ENCODE peak calls at places on chromosomes 4 and X, in six cellular contexts. One of them, this sample, is unnamed.

GRCh38 chr4:26410385-26411293 is 79.6 kb downstream of the CCKAR start:
- DNase-seq in fibroblast of the conjunctiva: peak
- DNase-seq in left colon: no peak
- DNase-seq in A549: peak
- DNase-seq in OCI-M1: peak
- DNase-seq in T-helper 9 cell: peak
- DNase-seq in this sample: peak

GRCh38 chr4:99159699-99160098 is 15.6 kb upstream of the ADH4 start:
- DNase-seq in fibroblast of the conjunctiva: peak
- DNase-seq in left colon: no peak
- DNase-seq in A549: no peak
- DNase-seq in OCI-M1: no peak
- DNase-seq in T-helper 9 cell: no peak
- DNase-seq in this sample: no peak

GRCh38 chr4:153143527-153144348 is 60.5 kb upstream of the TRIM2 start:
- DNase-seq in fibroblast of the conjunctiva: no peak
- DNase-seq in left colon: peak
- DNase-seq in A549: no peak
- DNase-seq in OCI-M1: peak
- DNase-seq in T-helper 9 cell: no peak
- DNase-seq in this sample: no peak

GRCh38 chr4:110480031-110480549 is 4.1 kb downstream of the ENPEP start:
- DNase-seq in fibroblast of the conjunctiva: peak
- DNase-seq in left colon: no peak
- DNase-seq in A549: no peak
- DNase-seq in OCI-M1: no peak
- DNase-seq in T-helper 9 cell: no peak
- DNase-seq in this sample: peak

GRCh38 chr4:48722509-48723446 is 57.3 kb downstream of the FRYL start:
- DNase-seq in fibroblast of the conjunctiva: no peak
- DNase-seq in left colon: no peak
- DNase-seq in A549: no peak
- DNase-seq in OCI-M1: no peak
- DNase-seq in T-helper 9 cell: no peak
- DNase-seq in this sample: no peak

GRCh38 chr4:41991916-41992767 is 1.8 kb downstream of the SLC30A9 start:
- DNase-seq in fibroblast of the conjunctiva: no peak
- DNase-seq in left colon: no peak
- DNase-seq in A549: peak
- DNase-seq in OCI-M1: peak
- DNase-seq in T-helper 9 cell: no peak
- DNase-seq in this sample: no peak

GRCh38 chr4:138734746-138735145 is 280.8 kb upstream of the NOCT start:
- DNase-seq in fibroblast of the conjunctiva: peak
- DNase-seq in left colon: no peak
- DNase-seq in A549: no peak
- DNase-seq in OCI-M1: peak
- DNase-seq in T-helper 9 cell: no peak
- DNase-seq in this sample: no peak

GRCh38 chrX:40281341-40282005 is 183.7 kb upstream of the BCOR start:
- DNase-seq in fibroblast of the conjunctiva: no peak
- DNase-seq in left colon: no peak
- DNase-seq in A549: no peak
- DNase-seq in OCI-M1: peak
- DNase-seq in T-helper 9 cell: no peak
- DNase-seq in this sample: peak

GRCh38 chr4:76199664-76200211 is 13.9 kb downstream of the SCARB2 start:
- DNase-seq in fibroblast of the conjunctiva: no peak
- DNase-seq in left colon: peak
- DNase-seq in A549: no peak
- DNase-seq in OCI-M1: no peak
- DNase-seq in T-helper 9 cell: no peak
- DNase-seq in this sample: peak

GRCh38 chr4:105022811-105023667 is 123.6 kb upstream of the TET2 start:
- DNase-seq in fibroblast of the conjunctiva: no peak
- DNase-seq in left colon: no peak
- DNase-seq in A549: no peak
- DNase-seq in OCI-M1: peak
- DNase-seq in T-helper 9 cell: no peak
- DNase-seq in this sample: peak

GRCh38 chr4:105605493-105605892 is 53.1 kb downstream of the ARHGEF38 start:
- DNase-seq in fibroblast of the conjunctiva: no peak
- DNase-seq in left colon: no peak
- DNase-seq in A549: no peak
- DNase-seq in OCI-M1: peak
- DNase-seq in T-helper 9 cell: no peak
- DNase-seq in this sample: no peak

GRCh38 chrX:38804481-38805293 is 3.4 kb downstream of the MID1IP1 start:
- DNase-seq in fibroblast of the conjunctiva: no peak
- DNase-seq in left colon: peak
- DNase-seq in A549: peak
- DNase-seq in OCI-M1: peak
- DNase-seq in T-helper 9 cell: peak
- DNase-seq in this sample: no peak

GRCh38 chr4:1568855-1569460 is 115.2 kb downstream of the FAM53A start:
- DNase-seq in fibroblast of the conjunctiva: no peak
- DNase-seq in left colon: no peak
- DNase-seq in A549: no peak
- DNase-seq in OCI-M1: no peak
- DNase-seq in T-helper 9 cell: no peak
- DNase-seq in this sample: no peak

GRCh38 chr4:147843162-147843561 is 111.3 kb downstream of the ARHGAP10 start:
- DNase-seq in fibroblast of the conjunctiva: no peak
- DNase-seq in left colon: no peak
- DNase-seq in A549: peak
- DNase-seq in OCI-M1: peak
- DNase-seq in T-helper 9 cell: no peak
- DNase-seq in this sample: no peak

GRCh38 chr4:147610666-147611065 is 6.5 kb upstream of the TMEM184C start:
- DNase-seq in fibroblast of the conjunctiva: peak
- DNase-seq in left colon: no peak
- DNase-seq in A549: no peak
- DNase-seq in OCI-M1: no peak
- DNase-seq in T-helper 9 cell: no peak
- DNase-seq in this sample: no peak

GRCh38 chr4:30068234-30068633 is 651.9 kb upstream of the PCDH7 start:
- DNase-seq in fibroblast of the conjunctiva: no peak
- DNase-seq in left colon: no peak
- DNase-seq in A549: no peak
- DNase-seq in OCI-M1: peak
- DNase-seq in T-helper 9 cell: no peak
- DNase-seq in this sample: no peak

GRCh38 chrX:54494970-54495813 is 842 bp downstream of the FGD1 start:
- DNase-seq in fibroblast of the conjunctiva: no peak
- DNase-seq in left colon: peak
- DNase-seq in A549: no peak
- DNase-seq in OCI-M1: no peak
- DNase-seq in T-helper 9 cell: no peak
- DNase-seq in this sample: no peak

GRCh38 chrX:2928583-2929434 is at the start of gene ARSD:
- DNase-seq in fibroblast of the conjunctiva: peak
- DNase-seq in left colon: peak
- DNase-seq in A549: peak
- DNase-seq in OCI-M1: peak
- DNase-seq in T-helper 9 cell: peak
- DNase-seq in this sample: peak

GRCh38 chr4:139817657-139818452 is 152.2 kb downstream of the MGST2 start:
- DNase-seq in fibroblast of the conjunctiva: no peak
- DNase-seq in left colon: no peak
- DNase-seq in A549: no peak
- DNase-seq in OCI-M1: no peak
- DNase-seq in T-helper 9 cell: no peak
- DNase-seq in this sample: no peak

GRCh38 chr4:148170408-148171385 is 271.5 kb downstream of the NR3C2 start:
- DNase-seq in fibroblast of the conjunctiva: no peak
- DNase-seq in left colon: peak
- DNase-seq in A549: no peak
- DNase-seq in OCI-M1: no peak
- DNase-seq in T-helper 9 cell: no peak
- DNase-seq in this sample: no peak

GRCh38 chr4:39937683-39938268 is 39.9 kb downstream of the PDS5A start:
- DNase-seq in fibroblast of the conjunctiva: no peak
- DNase-seq in left colon: no peak
- DNase-seq in A549: no peak
- DNase-seq in OCI-M1: no peak
- DNase-seq in T-helper 9 cell: no peak
- DNase-seq in this sample: no peak

GRCh38 chrX:56462389-56462788 is 101.0 kb upstream of the UBQLN2 start:
- DNase-seq in fibroblast of the conjunctiva: no peak
- DNase-seq in left colon: no peak
- DNase-seq in A549: no peak
- DNase-seq in OCI-M1: peak
- DNase-seq in T-helper 9 cell: no peak
- DNase-seq in this sample: no peak

GRCh38 chr4:77082886-77083608 is 7.3 kb upstream of the CCNI start:
- DNase-seq in fibroblast of the conjunctiva: no peak
- DNase-seq in left colon: no peak
- DNase-seq in A549: no peak
- DNase-seq in OCI-M1: peak
- DNase-seq in T-helper 9 cell: no peak
- DNase-seq in this sample: no peak

GRCh38 chr4:159195400-159195799 is 92.5 kb downstream of the RAPGEF2 start:
- DNase-seq in fibroblast of the conjunctiva: no peak
- DNase-seq in left colon: no peak
- DNase-seq in A549: no peak
- DNase-seq in OCI-M1: peak
- DNase-seq in T-helper 9 cell: no peak
- DNase-seq in this sample: no peak

GRCh38 chr4:60913026-60913425 is 287.1 kb upstream of the ADGRL3 start:
- DNase-seq in fibroblast of the conjunctiva: peak
- DNase-seq in left colon: no peak
- DNase-seq in A549: no peak
- DNase-seq in OCI-M1: no peak
- DNase-seq in T-helper 9 cell: no peak
- DNase-seq in this sample: no peak